ENCODE peak calls at places on chromosomes 4 and X, in six cellular contexts. G is bronchial epithelial cell, F is psoas muscle, L is lower lobe of right lung, K is gastrocnemius medialis, R is spleen. Z is an unnamed sample.
A peak's percentile ranks its signal among the peaks of the same experiment; 100 is the strongest.

GRCh38 chr4:22062676-22063075 is 114.1 kb upstream of the KCNIP4 start:
- DNase-seq in G (no peak), F (no peak), L (no peak), K (no peak), R (no peak), Z (no peak)

GRCh38 chrX:28888421-28888820 is 301.2 kb downstream of the IL1RAPL1 start:
- DNase-seq in G (no peak), F (no peak), L (no peak), K (no peak), R (no peak), Z (no peak)

GRCh38 chrX:39955621-39956020 is 142.1 kb downstream of the BCOR start:
- DNase-seq in G (no peak), F (no peak), L (no peak), K (no peak), R (no peak), Z (no peak)

GRCh38 chr4:128573781-128574508 is 235.6 kb upstream of the JADE1 start:
- DNase-seq in G (peak; percentile 31), F (no peak), L (no peak), K (no peak), R (no peak), Z (peak; percentile 91)

GRCh38 chrX:15854080-15854655 is 445 bp downstream of the AP1S2 start:
- DNase-seq in G (no peak), F (peak; percentile 63), L (peak; percentile 65), K (peak; percentile 51), R (peak; percentile 94), Z (no peak)

GRCh38 chr4:138790993-138791392 is 224.6 kb upstream of the NOCT start:
- DNase-seq in G (no peak), F (no peak), L (no peak), K (no peak), R (no peak), Z (no peak)

GRCh38 chr4:13544556-13545393 is 467 bp upstream of the NKX3-2 start:
- DNase-seq in G (peak; percentile 47), F (peak; percentile 71), L (peak; percentile 76), K (no peak), R (peak; percentile 84), Z (no peak)

GRCh38 chrX:23919706-23920320 is 12.0 kb downstream of the CXorf58 start:
- DNase-seq in G (no peak), F (no peak), L (no peak), K (no peak), R (no peak), Z (no peak)

GRCh38 chr4:6878451-6879059 is 31.1 kb upstream of the TBC1D14 start:
- DNase-seq in G (peak; percentile 89), F (no peak), L (no peak), K (no peak), R (no peak), Z (no peak)

GRCh38 chr4:127783971-127784519 is 1.9 kb downstream of the HSPA4L start:
- DNase-seq in G (peak; percentile 56), F (no peak), L (no peak), K (no peak), R (no peak), Z (no peak)

GRCh38 chrX:77451041-77451440 is 3.9 kb downstream of the FGF16 start:
- DNase-seq in G (peak; percentile 76), F (no peak), L (no peak), K (no peak), R (no peak), Z (no peak)

GRCh38 chr4:11791808-11792207 is 363.1 kb upstream of the HS3ST1 start:
- DNase-seq in G (no peak), F (no peak), L (no peak), K (no peak), R (no peak), Z (no peak)

GRCh38 chrX:150958177-150958576 is 25.0 kb upstream of the HMGB3 start:
- DNase-seq in G (no peak), F (no peak), L (no peak), K (no peak), R (no peak), Z (no peak)

GRCh38 chr4:189659302-189659701 is 281.4 kb upstream of the FRG1 start:
- DNase-seq in G (no peak), F (no peak), L (no peak), K (no peak), R (no peak), Z (no peak)

GRCh38 chrX:25648790-25649189 is 489.4 kb upstream of the MAGEB18 start:
- DNase-seq in G (no peak), F (no peak), L (no peak), K (no peak), R (no peak), Z (no peak)

GRCh38 chrX:46730765-46731164 is 28.2 kb downstream of the SLC9A7 start:
- DNase-seq in G (no peak), F (no peak), L (no peak), K (no peak), R (no peak), Z (no peak)

GRCh38 chr4:56130609-56131150 is 181.9 kb downstream of the CEP135 start:
- DNase-seq in G (peak; percentile 15), F (no peak), L (no peak), K (no peak), R (no peak), Z (no peak)

GRCh38 chr4:56127698-56128097 is 179.0 kb downstream of the CEP135 start:
- DNase-seq in G (no peak), F (no peak), L (no peak), K (no peak), R (no peak), Z (no peak)

GRCh38 chr4:56128231-56128630 is 179.5 kb downstream of the CEP135 start:
- DNase-seq in G (peak; percentile 25), F (no peak), L (no peak), K (no peak), R (no peak), Z (no peak)

GRCh38 chr4:56132835-56133234 is 184.1 kb downstream of the CEP135 start:
- DNase-seq in G (no peak), F (no peak), L (no peak), K (no peak), R (no peak), Z (no peak)

DNA sequence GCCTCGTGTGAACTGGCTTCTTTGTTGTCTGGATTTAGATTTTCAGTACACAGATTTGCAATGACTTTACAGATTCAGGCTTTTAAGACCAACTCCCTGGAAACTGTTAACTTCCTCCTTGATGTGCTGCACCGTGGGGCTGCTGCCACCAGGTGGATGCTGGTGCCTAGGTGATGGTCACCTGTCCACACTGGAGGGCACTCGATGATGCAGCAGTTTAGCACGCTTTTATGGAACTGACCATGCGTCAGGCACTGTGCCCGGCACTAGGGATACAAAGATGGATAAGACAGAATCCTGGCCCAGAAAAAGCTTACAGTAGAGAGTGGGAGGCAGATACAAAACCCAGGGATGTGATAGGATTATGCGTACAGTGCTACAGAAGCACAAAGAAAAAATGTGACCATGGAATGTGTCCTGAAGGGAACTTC is 180.7 kb downstream of the CEP135 start:
- DNase-seq in G (no peak), F (no peak), L (peak; percentile 55), K (no peak), R (no peak), Z (no peak)
- TF ChIP-seq CTCF in G (peak; percentile 35), F (no peak), L (peak; percentile 18), K (no peak), R (no peak), Z (no peak)

GRCh38 chr4:85808864-85809263 is 333.9 kb downstream of the ARHGAP24 start:
- DNase-seq in G (no peak), F (no peak), L (no peak), K (no peak), R (no peak), Z (no peak)

GRCh38 chr4:85806346-85806745 is 331.4 kb downstream of the ARHGAP24 start:
- DNase-seq in G (no peak), F (no peak), L (no peak), K (no peak), R (no peak), Z (no peak)

GRCh38 chr4:85807247-85807915 is 332.4 kb downstream of the ARHGAP24 start:
- DNase-seq in G (no peak), F (peak; percentile 35), L (no peak), K (peak; percentile 38), R (no peak), Z (no peak)

GRCh38 chr4:85803846-85804245 is 328.9 kb downstream of the ARHGAP24 start:
- DNase-seq in G (no peak), F (no peak), L (no peak), K (no peak), R (no peak), Z (no peak)

DNA sequence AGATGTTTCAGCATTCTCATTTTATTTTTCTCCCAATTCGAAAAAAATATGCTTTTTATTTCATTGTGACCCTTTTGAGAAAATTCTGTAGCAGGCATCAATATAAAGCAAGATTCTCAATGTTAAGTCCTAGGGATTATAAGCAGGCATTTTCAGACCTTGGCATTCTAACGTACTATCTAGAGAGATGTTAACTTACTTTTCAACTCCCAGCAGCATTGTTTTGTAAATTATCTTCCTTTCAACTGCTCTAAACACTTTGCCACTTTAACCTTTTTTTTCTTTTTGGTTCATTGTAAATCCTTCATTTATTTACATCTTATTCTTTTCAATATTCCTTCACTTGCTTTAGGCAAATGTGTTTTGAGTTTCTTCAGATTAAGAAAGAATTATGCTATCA is 333.2 kb downstream of the ARHGAP24 start:
- DNase-seq in G (no peak), F (no peak), L (no peak), K (no peak), R (no peak), Z (no peak)
- H3K4me3 ChIP-seq in G (no peak overlapping the region), F (no peak overlapping the region), L (no peak overlapping the region), K (no peak overlapping the region), R (no peak overlapping the region), Z (no peak overlapping the region)

GRCh38 chr4:3465698-3466671 is 2.9 kb downstream of the DOK7 start:
- DNase-seq in G (no peak), F (peak; percentile 49), L (no peak), K (peak; percentile 81), R (peak; percentile 66), Z (no peak)
- TF ChIP-seq CTCF in G (peak; percentile 27), F (peak; percentile 40), L (no peak), K (peak; percentile 49), R (no peak), Z (no peak)

GRCh38 chr4:25031077-25031606 is 396 bp upstream of the LGI2 start:
- DNase-seq in G (no peak), F (no peak), L (no peak), K (no peak), R (no peak), Z (no peak)

GRCh38 chr4:25032126-25032525 is 1.4 kb upstream of the LGI2 start:
- DNase-seq in G (peak; percentile 20), F (no peak), L (no peak), K (no peak), R (no peak), Z (no peak)

GRCh38 chr4:25030283-25031076 is at the start of gene LGI2:
- DNase-seq in G (no peak), F (peak; percentile 33), L (peak; percentile 55), K (no peak), R (no peak), Z (no peak)

DNA sequence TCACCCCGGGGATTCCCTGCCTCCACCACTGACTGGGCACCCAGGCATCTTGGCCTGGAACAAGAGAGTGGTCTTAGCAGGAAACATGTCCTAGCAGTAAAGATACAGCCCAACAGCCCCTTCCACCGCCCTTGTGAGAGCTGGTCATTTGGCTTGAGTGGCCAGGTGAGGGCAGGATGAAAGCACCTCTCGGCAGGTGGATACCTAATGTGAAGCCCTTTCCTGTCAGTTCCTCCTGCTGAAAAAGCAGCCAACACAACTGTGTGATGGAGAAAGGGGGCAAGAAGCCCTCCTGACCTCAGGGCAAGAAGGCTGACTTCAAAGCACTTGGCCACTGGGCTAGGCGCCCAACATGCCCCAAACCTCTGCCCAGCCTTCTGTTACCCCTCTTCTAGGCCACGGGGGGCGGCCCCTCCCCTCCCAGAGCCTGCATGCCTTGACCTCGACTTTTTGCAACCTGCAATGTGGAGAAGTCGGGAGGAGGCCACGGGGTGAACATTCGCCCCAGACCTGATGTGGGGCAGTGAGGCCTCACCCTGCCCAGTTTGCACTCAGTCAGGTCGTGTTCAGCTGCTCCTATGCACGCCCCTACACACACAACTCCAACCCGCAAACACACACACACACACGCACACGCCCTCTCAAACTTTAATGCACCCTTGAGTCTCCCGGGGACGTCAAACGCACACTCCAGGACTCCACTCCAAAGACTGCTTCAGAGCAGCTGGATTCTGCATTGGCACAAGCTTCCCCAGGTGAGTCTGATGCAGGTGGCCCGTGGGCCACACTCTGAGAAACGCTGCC is 1.1 kb downstream of the LGI2 start:
- DNase-seq in G (no peak), F (no peak), L (no peak), K (no peak), R (peak; percentile 71), Z (no peak)
- H3K4me3 ChIP-seq in G (no peak overlapping the region), F (peak overlapping the region; percentile 58), L (peak overlapping the region; percentile 55), K (peak overlapping the region; percentile 44), R (peak overlapping the region; percentile 28), Z (no peak overlapping the region)

Z was measured in AG04449.